ENCODE peak calls at places on chromosomes 16 and 17, in six cellular contexts. N, F, Y, Z, Q and M are unnamed samples.

GRCh38 chr16:85659805-85660511 is 28.8 kb downstream of the GINS2 start:
- DNase-seq in Q (peak), N (peak), Z (peak), Y (peak), F (no peak), M (peak)

GRCh38 chr16:1458977-1459341 is 14.6 kb upstream of the CCDC154 start:
- DNase-seq in Z (no peak), F (no peak), Q (no peak), Y (no peak), N (no peak), M (no peak)

GRCh38 chr17:68963958-68964357 is 8.8 kb upstream of the ABCA8 start:
- DNase-seq in Q (no peak), N (no peak), Y (no peak), Z (peak), F (no peak), M (no peak)

GRCh38 chr16:26394409-26394808 is 672.3 kb upstream of the C16orf82 start:
- DNase-seq in Z (no peak), Y (no peak), F (no peak), N (no peak), Q (no peak), M (no peak)

GRCh38 chr16:48864055-48864454 is 254.1 kb upstream of the N4BP1 start:
- DNase-seq in Z (no peak), F (no peak), Q (no peak), N (peak), Y (no peak), M (peak)

GRCh38 chr16:72169708-72170107 is 2.2 kb downstream of the PMFBP1 start:
- DNase-seq in Z (no peak), N (no peak), Q (no peak), Y (no peak), F (no peak), M (no peak)

GRCh38 chr16:72198641-72199250 is 26.8 kb upstream of the PMFBP1 start:
- DNase-seq in Y (no peak), F (no peak), Z (no peak), N (no peak), Q (no peak), M (peak)

GRCh38 chr17:83189673-83190385 is 110.4 kb downstream of the METRNL start:
- DNase-seq in Z (peak), F (no peak), N (no peak), Y (no peak), Q (no peak), M (no peak)

GRCh38 chr17:41617136-41617535 is 4.6 kb upstream of the KRT16 start:
- DNase-seq in Y (no peak), Q (no peak), N (no peak), Z (no peak), F (no peak), M (no peak)

GRCh38 chr17:77837917-77838316 is 120.6 kb upstream of the TNRC6C start:
- DNase-seq in Y (no peak), N (no peak), Z (no peak), F (no peak), Q (no peak), M (no peak)

GRCh38 chr16:89801800-89802199 is 14.6 kb downstream of the FANCA start:
- DNase-seq in F (no peak), Y (no peak), Q (no peak), Z (peak), N (no peak), M (no peak)

GRCh38 chr17:22171631-22172030 is 479.3 kb downstream of the KCNJ18 start:
- DNase-seq in N (peak), Z (no peak), Q (no peak), F (no peak), Y (no peak), M (no peak)

GRCh38 chr17:1865252-1866037 is 35.6 kb downstream of the RPA1 start:
- DNase-seq in Z (peak), Q (no peak), N (peak), Y (no peak), F (peak), M (no peak)

GRCh38 chr17:66540131-66540781 is 237.8 kb downstream of the PRKCA start:
- DNase-seq in Y (peak), F (no peak), N (peak), Q (no peak), Z (peak), M (peak)

GRCh38 chr17:66542967-66543525 is 240.6 kb downstream of the PRKCA start:
- DNase-seq in Z (peak), F (no peak), Y (no peak), Q (no peak), N (no peak), M (no peak)

GRCh38 chr17:66543526-66543925 is 241.1 kb downstream of the PRKCA start:
- DNase-seq in Z (no peak), Y (no peak), N (no peak), Q (no peak), F (no peak), M (no peak)

GRCh38 chr17:66541461-66542182 is 239.2 kb downstream of the PRKCA start:
- DNase-seq in N (no peak), Y (no peak), Q (no peak), F (no peak), Z (no peak), M (no peak)

DNA sequence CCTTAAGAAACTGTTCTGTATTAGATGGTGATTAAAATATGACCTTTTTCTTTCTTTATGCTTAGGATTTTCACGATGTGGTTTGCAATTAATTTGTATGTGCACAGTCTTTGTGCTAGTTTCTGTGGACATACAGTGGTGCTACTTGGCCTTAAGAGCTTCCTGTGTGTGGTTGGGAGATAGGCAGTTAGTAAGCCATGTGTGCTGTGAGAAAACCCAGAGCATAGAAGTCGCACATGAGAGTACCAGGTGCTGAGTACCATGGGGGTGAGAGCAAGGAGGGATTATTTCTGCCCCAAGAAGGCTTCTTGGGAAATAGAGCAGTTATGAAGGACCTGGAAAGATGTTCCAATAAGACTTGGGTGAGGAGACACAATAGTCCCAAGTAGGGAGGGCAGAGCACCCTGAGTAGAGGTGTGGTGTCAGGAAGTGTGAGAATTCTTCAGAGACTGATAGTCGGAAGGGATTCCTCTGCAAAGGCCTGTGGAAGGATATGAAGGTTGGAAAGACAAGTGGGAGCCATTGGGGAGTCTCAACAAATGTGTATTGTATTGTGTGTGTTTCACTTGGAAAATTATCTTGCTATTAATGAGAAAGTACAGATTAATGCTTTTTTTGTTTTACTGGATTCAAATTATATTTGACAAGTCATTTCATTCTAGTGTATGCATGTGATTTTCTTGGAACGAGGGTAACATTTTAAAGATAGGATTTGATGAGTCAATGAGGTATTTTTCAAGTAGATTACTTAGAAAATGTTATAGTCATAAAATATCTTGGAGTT is 240.0 kb downstream of the PRKCA start:
- DNase-seq in N (no peak), Y (no peak), Z (peak), Q (no peak), F (no peak), M (no peak)
- H2AK5ac ChIP-seq in N (no peak), Y (no peak), Z (peak), Q (no peak), F (no peak), M (no peak)

GRCh38 chr17:40071720-40072480 is 9.1 kb downstream of the THRA start:
- DNase-seq in Y (no peak), Z (no peak), N (no peak), F (no peak), Q (no peak), M (peak)
- H3K18ac ChIP-seq in Y (peak), Z (no peak), N (no peak), F (no peak), Q (peak), M (no peak)

GRCh38 chr17:40100669-40101366 is 429 bp upstream of the NR1D1 start:
- DNase-seq in N (peak), Q (peak), F (peak), Y (peak), Z (peak), M (peak)

GRCh38 chr17:40101367-40102210 is 1.2 kb upstream of the NR1D1 start:
- DNase-seq in N (no peak), Z (no peak), Y (no peak), F (no peak), Q (no peak), M (no peak)

GRCh38 chr17:40098846-40099626 is 1.4 kb downstream of the NR1D1 start:
- DNase-seq in F (peak), Y (peak), N (peak), Q (peak), Z (peak), M (peak)

GRCh38 chr17:40099627-40100418 is 566 bp downstream of the NR1D1 start:
- DNase-seq in Q (no peak), Z (no peak), F (no peak), N (no peak), Y (no peak), M (no peak)

DNA sequence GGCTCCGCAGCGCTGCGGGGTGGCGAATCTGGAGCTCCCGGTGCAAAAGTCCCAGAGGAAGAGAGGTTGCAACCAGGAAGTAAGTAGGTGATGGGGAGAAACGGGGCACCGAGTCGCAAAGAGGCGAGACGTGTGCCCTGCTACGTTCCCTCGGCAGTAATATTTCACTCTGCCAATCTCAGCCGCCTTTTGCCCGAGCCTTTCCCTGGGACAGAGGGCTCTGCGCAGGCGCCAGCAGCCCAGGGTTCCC is at the start of gene NR1D1:
- DNase-seq in N (no peak), Q (no peak), Z (no peak), Y (no peak), F (no peak), M (no peak)
- H2AK5ac ChIP-seq in N (no peak), Q (no peak), Z (peak), Y (peak), F (no peak), M (no peak)

GRCh38 chr17:37848690-37849616 is 75.3 kb upstream of the TBC1D3K start:
- DNase-seq in N (peak), Q (no peak), F (peak), Y (no peak), Z (peak), M (no peak)
- H3K18ac ChIP-seq in N (no peak), Q (no peak), F (no peak), Y (no peak), Z (no peak), M (no peak)